ENCODE peak calls at places on chromosomes 11 and 22, in six cellular contexts. L is SK-N-SH, E is GM12891, Q is K562, B is H1, U is GM12878. M is an unnamed sample.

GRCh38 chr22:44224166-44224565 is 43.4 kb downstream of the PARVG start:
- DNase-seq in L (no peak), E (no peak), Q (no peak), B (no peak), U (no peak), M (no peak)

GRCh38 chr11:12126352-12127019 is 16.1 kb downstream of the MICAL2 start:
- DNase-seq in L (no peak), E (no peak), Q (no peak), B (no peak), U (no peak), M (no peak)

GRCh38 chr11:64745219-64745522 is 1.2 kb upstream of the RASGRP2 start:
- DNase-seq in L (peak), E (peak), Q (no peak), B (no peak), U (no peak), M (peak)

GRCh38 chr11:94183886-94184264 is 55.2 kb downstream of the PANX1 start:
- DNase-seq in L (peak), E (peak), Q (peak), B (peak), U (peak), M (peak)

GRCh38 chr11:115996125-115996807 is 492.1 kb upstream of the CADM1 start:
- DNase-seq in L (no peak), E (peak), Q (no peak), B (no peak), U (peak), M (peak)

GRCh38 chr11:119827113-119827512 is 98.1 kb upstream of the NECTIN1 start:
- DNase-seq in L (no peak), E (no peak), Q (no peak), B (no peak), U (no peak), M (no peak)

GRCh38 chr11:12460441-12460840 is 83.1 kb downstream of the PARVA start:
- DNase-seq in L (no peak), E (no peak), Q (no peak), B (no peak), U (no peak), M (no peak)

GRCh38 chr11:65400295-65401072 is 14.0 kb downstream of the FRMD8 start:
- DNase-seq in L (no peak), E (no peak), Q (no peak), B (no peak), U (no peak), M (no peak)

GRCh38 chr11:46352063-46352841 is 5.0 kb downstream of the DGKZ start:
- DNase-seq in L (peak), E (peak), Q (peak), B (no peak), U (no peak), M (peak)

GRCh38 chr11:65651589-65652510 is 10.9 kb downstream of the RELA start:
- DNase-seq in L (no peak), E (no peak), Q (peak), B (no peak), U (no peak), M (no peak)

DNA sequence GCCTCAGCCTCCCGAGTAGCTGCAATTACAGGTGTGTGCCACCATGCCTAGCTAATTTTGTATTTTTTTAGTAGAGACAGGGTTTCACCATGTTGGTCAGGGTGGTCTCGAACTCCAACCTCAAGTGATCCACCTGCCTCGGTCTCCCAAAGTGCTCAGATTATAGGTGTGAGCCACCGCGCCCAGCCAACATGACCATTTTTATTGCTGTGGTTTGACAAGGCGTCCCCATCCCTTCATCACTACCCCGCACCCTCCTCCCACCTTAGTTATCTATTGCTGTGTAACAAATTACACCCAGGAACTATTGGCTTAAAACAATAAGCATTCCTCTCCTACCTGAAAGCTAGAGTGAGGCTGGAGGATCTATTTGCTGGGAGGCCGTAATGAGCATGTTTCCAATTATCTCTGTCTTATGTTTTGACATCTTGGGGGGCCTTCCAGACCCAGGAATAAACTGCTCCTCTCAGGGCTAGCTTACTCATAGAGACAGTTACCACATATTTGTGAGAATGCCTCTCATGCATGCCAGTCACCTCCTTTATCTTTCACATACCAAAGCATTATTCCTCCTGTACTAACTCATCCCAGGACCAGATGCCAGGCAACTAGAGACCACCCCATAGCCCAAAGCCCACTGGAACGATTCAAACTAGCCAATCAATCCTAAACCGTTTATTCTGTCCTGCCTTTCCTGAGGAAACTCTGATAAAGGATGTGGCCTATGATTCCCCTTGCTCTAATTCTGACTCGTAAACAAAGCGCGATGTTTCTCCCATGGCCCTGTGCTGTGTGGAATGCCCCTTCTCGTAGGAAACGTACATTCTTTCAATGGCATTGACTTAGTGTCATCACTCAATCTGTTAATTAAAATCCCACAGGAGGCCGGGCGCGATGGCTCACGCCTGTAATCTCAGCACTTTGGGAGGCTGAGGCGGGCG is 19.4 kb downstream of the SNU13 start:
- DNase-seq in L (no peak), E (no peak), Q (no peak), B (no peak), U (no peak), M (no peak)
- TF ChIP-seq TAF1 in L (no peak), E (no peak), Q (no peak), B (no peak), U (no peak), M (no peak)

GRCh38 chr11:58613228-58613627 is 9.2 kb upstream of the CNTF start:
- DNase-seq in L (no peak), E (no peak), Q (no peak), B (no peak), U (no peak), M (no peak)
- TF ChIP-seq POLR2AphosphoS5 in L (no peak), E (no peak), Q (no peak), B (no peak), U (no peak), M (no peak)

GRCh38 chr11:122723106-122723505 is 67.6 kb downstream of the UBASH3B start:
- DNase-seq in L (no peak), E (no peak), Q (no peak), B (no peak), U (no peak), M (no peak)

GRCh38 chr11:122721201-122721963 is 65.9 kb downstream of the UBASH3B start:
- DNase-seq in L (no peak), E (no peak), Q (no peak), B (no peak), U (no peak), M (no peak)

GRCh38 chr11:122723576-122723975 is 68.1 kb downstream of the UBASH3B start:
- DNase-seq in L (no peak), E (no peak), Q (no peak), B (no peak), U (no peak), M (no peak)

GRCh38 chr11:122720482-122720881 is 65.0 kb downstream of the UBASH3B start:
- DNase-seq in L (no peak), E (no peak), Q (no peak), B (no peak), U (no peak), M (no peak)

GRCh38 chr11:122721964-122722266 is 66.4 kb downstream of the UBASH3B start:
- DNase-seq in L (no peak), E (no peak), Q (no peak), B (no peak), U (no peak), M (no peak)
- TF ChIP-seq TAF1 in L (no peak), E (no peak), Q (no peak), B (no peak), U (no peak), M (no peak)

DNA sequence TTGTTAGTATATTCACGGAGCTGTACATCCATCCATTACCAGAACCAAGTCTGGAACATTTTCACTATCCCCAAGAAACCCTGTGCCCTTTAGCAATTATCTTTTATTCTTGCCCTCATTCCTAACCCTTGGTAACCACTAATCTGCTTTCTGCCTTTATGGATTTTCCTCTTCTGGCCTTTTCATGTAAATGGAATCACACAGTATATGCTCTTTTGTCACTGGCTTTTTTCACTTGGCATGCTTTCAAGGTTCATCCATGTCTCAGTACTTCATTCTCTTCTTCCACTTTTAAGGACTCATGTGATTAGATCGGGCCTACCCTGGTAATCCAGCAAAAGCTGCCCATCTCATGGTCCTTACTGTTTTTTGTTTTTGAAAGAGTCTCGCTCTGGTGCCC is 11.0 kb upstream of the ZBTB44 start:
- DNase-seq in L (no peak), E (no peak), Q (no peak), B (no peak), U (no peak), M (no peak)
- TF ChIP-seq POLR2AphosphoS5 in L (no peak), E (no peak), Q (no peak), B (no peak), U (no peak), M (no peak)

GRCh38 chr22:37128555-37129281 is 19.2 kb upstream of the TMPRSS6 start:
- DNase-seq in L (no peak), E (no peak), Q (no peak), B (no peak), U (no peak), M (no peak)
- TF ChIP-seq TAF1 in L (no peak), E (no peak), Q (no peak), B (no peak), U (no peak), M (no peak)